ENCODE peak calls at places on chromosome 2, in eight cellular contexts. One of them, this sample, is unnamed.

GRCh38 chr2:67566292-67566691 is 169.2 kb downstream of the ETAA1 start:
- DNase-seq in A549: no peak
- DNase-seq in stomach: peak
- DNase-seq in astrocyte of the spinal cord: no peak
- DNase-seq in B cell: no peak
- DNase-seq in BJ: no peak
- DNase-seq in left ventricle myocardium inferior: no peak
- DNase-seq in cardiac muscle cell: no peak
- DNase-seq in this sample: no peak

GRCh38 chr2:80392446-80392845 is 87.9 kb upstream of the LRRTM1 start:
- DNase-seq in A549: no peak
- DNase-seq in stomach: no peak
- DNase-seq in astrocyte of the spinal cord: no peak
- DNase-seq in B cell: no peak
- DNase-seq in BJ: no peak
- DNase-seq in left ventricle myocardium inferior: no peak
- DNase-seq in cardiac muscle cell: peak
- DNase-seq in this sample: no peak

GRCh38 chr2:121897335-121897970 is 142.0 kb downstream of the TSN start:
- DNase-seq in A549: peak
- DNase-seq in stomach: no peak
- DNase-seq in astrocyte of the spinal cord: no peak
- DNase-seq in B cell: no peak
- DNase-seq in BJ: no peak
- DNase-seq in left ventricle myocardium inferior: no peak
- DNase-seq in cardiac muscle cell: peak
- DNase-seq in this sample: peak

GRCh38 chr2:67652679-67653078 is 255.5 kb downstream of the ETAA1 start:
- DNase-seq in A549: no peak
- DNase-seq in stomach: no peak
- DNase-seq in astrocyte of the spinal cord: no peak
- DNase-seq in B cell: no peak
- DNase-seq in BJ: no peak
- DNase-seq in left ventricle myocardium inferior: no peak
- DNase-seq in cardiac muscle cell: no peak
- DNase-seq in this sample: peak

GRCh38 chr2:74216642-74217041 is 18.2 kb downstream of the MTHFD2 start:
- DNase-seq in A549: no peak
- DNase-seq in stomach: no peak
- DNase-seq in astrocyte of the spinal cord: no peak
- DNase-seq in B cell: no peak
- DNase-seq in BJ: no peak
- DNase-seq in left ventricle myocardium inferior: no peak
- DNase-seq in cardiac muscle cell: no peak
- DNase-seq in this sample: no peak

GRCh38 chr2:40415391-40415790 is 36.5 kb downstream of the SLC8A1 start:
- DNase-seq in A549: no peak
- DNase-seq in stomach: no peak
- DNase-seq in astrocyte of the spinal cord: no peak
- DNase-seq in B cell: no peak
- DNase-seq in BJ: no peak
- DNase-seq in left ventricle myocardium inferior: no peak
- DNase-seq in cardiac muscle cell: no peak
- DNase-seq in this sample: no peak

GRCh38 chr2:28486526-28486925 is 9.3 kb upstream of the PLB1 start:
- DNase-seq in A549: no peak
- DNase-seq in stomach: no peak
- DNase-seq in astrocyte of the spinal cord: no peak
- DNase-seq in B cell: no peak
- DNase-seq in BJ: no peak
- DNase-seq in left ventricle myocardium inferior: no peak
- DNase-seq in cardiac muscle cell: no peak
- DNase-seq in this sample: no peak

GRCh38 chr2:205908491-205909193 is 177.3 kb downstream of the INO80D start:
- DNase-seq in A549: no peak
- DNase-seq in stomach: no peak
- DNase-seq in astrocyte of the spinal cord: no peak
- DNase-seq in B cell: no peak
- DNase-seq in BJ: no peak
- DNase-seq in left ventricle myocardium inferior: no peak
- DNase-seq in cardiac muscle cell: no peak
- DNase-seq in this sample: no peak

GRCh38 chr2:12404497-12404896 is 312.2 kb upstream of the TRIB2 start:
- DNase-seq in A549: no peak
- DNase-seq in stomach: no peak
- DNase-seq in astrocyte of the spinal cord: no peak
- DNase-seq in B cell: no peak
- DNase-seq in BJ: no peak
- DNase-seq in left ventricle myocardium inferior: no peak
- DNase-seq in cardiac muscle cell: no peak
- DNase-seq in this sample: no peak

GRCh38 chr2:235665656-235666239 is 171.9 kb downstream of the AGAP1 start:
- DNase-seq in A549: no peak
- DNase-seq in stomach: no peak
- DNase-seq in astrocyte of the spinal cord: no peak
- DNase-seq in B cell: no peak
- DNase-seq in BJ: no peak
- DNase-seq in left ventricle myocardium inferior: no peak
- DNase-seq in cardiac muscle cell: peak
- DNase-seq in this sample: no peak

GRCh38 chr2:157229572-157229971 is 27.9 kb upstream of the GALNT5 start:
- DNase-seq in A549: no peak
- DNase-seq in stomach: no peak
- DNase-seq in astrocyte of the spinal cord: peak
- DNase-seq in B cell: no peak
- DNase-seq in BJ: peak
- DNase-seq in left ventricle myocardium inferior: no peak
- DNase-seq in cardiac muscle cell: peak
- DNase-seq in this sample: no peak

GRCh38 chr2:230868947-230869690 is 4.4 kb downstream of the ITM2C start:
- DNase-seq in A549: no peak
- DNase-seq in stomach: peak
- DNase-seq in astrocyte of the spinal cord: peak
- DNase-seq in B cell: no peak
- DNase-seq in BJ: no peak
- DNase-seq in left ventricle myocardium inferior: no peak
- DNase-seq in cardiac muscle cell: peak
- DNase-seq in this sample: peak

GRCh38 chr2:46208766-46209165 is 88.4 kb upstream of the EPAS1 start:
- DNase-seq in A549: no peak
- DNase-seq in stomach: no peak
- DNase-seq in astrocyte of the spinal cord: no peak
- DNase-seq in B cell: no peak
- DNase-seq in BJ: no peak
- DNase-seq in left ventricle myocardium inferior: no peak
- DNase-seq in cardiac muscle cell: no peak
- DNase-seq in this sample: no peak

GRCh38 chr2:236256601-236257000 is 7.6 kb downstream of the ASB18 start:
- DNase-seq in A549: no peak
- DNase-seq in stomach: no peak
- DNase-seq in astrocyte of the spinal cord: no peak
- DNase-seq in B cell: no peak
- DNase-seq in BJ: no peak
- DNase-seq in left ventricle myocardium inferior: no peak
- DNase-seq in cardiac muscle cell: no peak
- DNase-seq in this sample: no peak

GRCh38 chr2:215137741-215138340 is 585 bp downstream of the ABCA12 start:
- DNase-seq in A549: no peak
- DNase-seq in stomach: no peak
- DNase-seq in astrocyte of the spinal cord: peak
- DNase-seq in B cell: no peak
- DNase-seq in BJ: no peak
- DNase-seq in left ventricle myocardium inferior: no peak
- DNase-seq in cardiac muscle cell: peak
- DNase-seq in this sample: no peak

GRCh38 chr2:79219383-79219988 is 59.9 kb upstream of the REG3A start:
- DNase-seq in A549: peak
- DNase-seq in stomach: peak
- DNase-seq in astrocyte of the spinal cord: peak
- DNase-seq in B cell: peak
- DNase-seq in BJ: no peak
- DNase-seq in left ventricle myocardium inferior: no peak
- DNase-seq in cardiac muscle cell: peak
- DNase-seq in this sample: peak

GRCh38 chr2:71671203-71671602 is 217.8 kb downstream of the DYSF start:
- DNase-seq in A549: no peak
- DNase-seq in stomach: no peak
- DNase-seq in astrocyte of the spinal cord: no peak
- DNase-seq in B cell: no peak
- DNase-seq in BJ: no peak
- DNase-seq in left ventricle myocardium inferior: no peak
- DNase-seq in cardiac muscle cell: no peak
- DNase-seq in this sample: peak

GRCh38 chr2:71673402-71673795 is 220.0 kb downstream of the DYSF start:
- DNase-seq in A549: no peak
- DNase-seq in stomach: no peak
- DNase-seq in astrocyte of the spinal cord: no peak
- DNase-seq in B cell: no peak
- DNase-seq in BJ: no peak
- DNase-seq in left ventricle myocardium inferior: no peak
- DNase-seq in cardiac muscle cell: no peak
- DNase-seq in this sample: no peak

GRCh38 chr2:71672640-71673401 is 219.5 kb downstream of the DYSF start:
- DNase-seq in A549: no peak
- DNase-seq in stomach: no peak
- DNase-seq in astrocyte of the spinal cord: no peak
- DNase-seq in B cell: no peak
- DNase-seq in BJ: no peak
- DNase-seq in left ventricle myocardium inferior: no peak
- DNase-seq in cardiac muscle cell: no peak
- DNase-seq in this sample: peak

GRCh38 chr2:71670430-71670795 is 217.1 kb downstream of the DYSF start:
- DNase-seq in A549: no peak
- DNase-seq in stomach: no peak
- DNase-seq in astrocyte of the spinal cord: no peak
- DNase-seq in B cell: no peak
- DNase-seq in BJ: no peak
- DNase-seq in left ventricle myocardium inferior: no peak
- DNase-seq in cardiac muscle cell: no peak
- DNase-seq in this sample: peak

DNA sequence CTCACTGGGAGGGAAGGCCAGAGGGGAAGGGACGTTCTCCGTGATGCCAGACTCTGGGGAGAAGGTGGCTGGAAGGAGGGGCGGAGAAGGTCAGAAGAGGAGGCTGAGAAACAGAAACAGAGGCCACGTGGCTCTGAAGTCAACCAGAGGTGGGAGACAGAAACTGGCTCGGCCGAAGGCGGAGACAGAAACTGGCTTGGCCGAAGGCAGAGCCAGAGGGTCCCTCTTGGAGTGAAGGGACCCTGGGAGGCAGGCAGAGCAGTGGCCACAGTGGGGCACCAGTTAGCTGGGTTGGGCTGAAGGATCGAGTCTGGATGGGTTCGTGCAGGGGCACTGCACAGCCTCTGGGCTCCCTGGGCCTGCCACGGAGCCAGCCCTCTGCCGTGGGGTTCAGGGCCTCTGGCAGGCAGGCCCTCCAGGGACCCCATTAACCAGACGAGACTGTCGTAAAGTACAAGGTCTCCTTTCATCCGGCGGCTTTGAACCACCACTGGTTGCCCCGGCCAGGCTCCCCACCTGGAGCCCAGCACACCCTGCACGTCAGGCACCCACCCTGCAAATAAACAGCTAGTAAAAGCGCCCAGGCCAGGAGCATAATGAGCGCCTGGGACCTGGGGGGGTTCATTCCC is 218.8 kb downstream of the DYSF start:
- DNase-seq in A549: no peak
- DNase-seq in stomach: no peak
- DNase-seq in astrocyte of the spinal cord: no peak
- DNase-seq in B cell: no peak
- DNase-seq in BJ: no peak
- DNase-seq in left ventricle myocardium inferior: no peak
- DNase-seq in cardiac muscle cell: no peak
- DNase-seq in this sample: peak
- TF ChIP-seq CTCF in A549: no peak
- TF ChIP-seq CTCF in stomach: no peak
- TF ChIP-seq CTCF in astrocyte of the spinal cord: peak
- TF ChIP-seq CTCF in B cell: no peak
- TF ChIP-seq CTCF in BJ: no peak
- TF ChIP-seq CTCF in left ventricle myocardium inferior: peak
- TF ChIP-seq CTCF in cardiac muscle cell: peak
- TF ChIP-seq CTCF in this sample: no peak

DNA sequence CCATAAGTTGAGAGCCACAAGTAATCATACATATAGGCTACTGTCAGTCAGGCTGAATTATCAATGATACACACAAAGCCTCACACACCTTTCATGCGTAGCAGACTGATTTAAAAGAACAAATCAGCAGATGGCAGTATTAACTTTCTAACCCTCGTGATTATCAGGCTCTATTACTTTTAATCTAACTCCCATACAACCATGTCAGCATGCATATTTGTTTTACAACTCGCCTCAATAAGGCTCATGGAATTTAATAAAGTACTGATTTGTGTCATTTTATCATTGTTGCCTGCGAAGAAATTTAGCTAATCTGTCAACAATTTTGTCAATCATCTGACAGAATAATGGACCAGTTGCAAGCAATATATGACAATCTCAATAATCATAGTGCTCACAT is 82.8 kb downstream of the SLC25A12 start:
- DNase-seq in A549: peak
- DNase-seq in stomach: no peak
- DNase-seq in astrocyte of the spinal cord: peak
- DNase-seq in B cell: peak
- DNase-seq in BJ: no peak
- DNase-seq in left ventricle myocardium inferior: no peak
- DNase-seq in cardiac muscle cell: peak
- DNase-seq in this sample: peak
- TF ChIP-seq CTCF in A549: peak
- TF ChIP-seq CTCF in stomach: no peak
- TF ChIP-seq CTCF in astrocyte of the spinal cord: peak
- TF ChIP-seq CTCF in B cell: no peak
- TF ChIP-seq CTCF in BJ: peak
- TF ChIP-seq CTCF in left ventricle myocardium inferior: peak
- TF ChIP-seq CTCF in cardiac muscle cell: peak
- TF ChIP-seq CTCF in this sample: no peak

GRCh38 chr2:59935005-59935404 is 618.4 kb downstream of the BCL11A start:
- DNase-seq in A549: no peak
- DNase-seq in stomach: no peak
- DNase-seq in astrocyte of the spinal cord: no peak
- DNase-seq in B cell: no peak
- DNase-seq in BJ: no peak
- DNase-seq in left ventricle myocardium inferior: no peak
- DNase-seq in cardiac muscle cell: no peak
- DNase-seq in this sample: no peak
- TF ChIP-seq CTCF in A549: no peak
- TF ChIP-seq CTCF in stomach: no peak
- TF ChIP-seq CTCF in astrocyte of the spinal cord: no peak
- TF ChIP-seq CTCF in B cell: no peak
- TF ChIP-seq CTCF in BJ: no peak
- TF ChIP-seq CTCF in left ventricle myocardium inferior: no peak
- TF ChIP-seq CTCF in cardiac muscle cell: no peak
- TF ChIP-seq CTCF in this sample: no peak

DNA sequence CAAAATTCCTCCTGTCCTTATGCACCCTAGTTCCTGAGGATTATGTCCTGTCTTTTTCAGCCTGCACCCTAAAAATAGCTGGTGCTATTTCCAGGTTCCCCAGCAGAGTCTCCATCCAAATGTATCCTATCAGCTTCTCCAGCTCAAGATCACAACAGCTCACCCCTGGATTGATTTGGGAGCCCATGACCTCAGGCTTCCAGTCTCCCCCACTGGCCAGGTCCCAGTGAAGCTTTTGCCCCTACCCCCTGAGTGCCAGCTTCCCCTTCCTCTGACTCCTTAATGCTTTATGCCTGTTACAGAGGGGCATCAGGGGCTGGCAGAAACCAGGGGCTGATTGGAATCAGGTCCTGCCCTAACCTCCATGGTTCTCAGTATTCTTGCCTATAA is 76.9 kb upstream of the DAPL1 start:
- DNase-seq in A549: no peak
- DNase-seq in stomach: no peak
- DNase-seq in astrocyte of the spinal cord: no peak
- DNase-seq in B cell: no peak
- DNase-seq in BJ: no peak
- DNase-seq in left ventricle myocardium inferior: no peak
- DNase-seq in cardiac muscle cell: no peak
- DNase-seq in this sample: no peak
- TF ChIP-seq CTCF in A549: no peak
- TF ChIP-seq CTCF in stomach: no peak
- TF ChIP-seq CTCF in astrocyte of the spinal cord: no peak
- TF ChIP-seq CTCF in B cell: no peak
- TF ChIP-seq CTCF in BJ: no peak
- TF ChIP-seq CTCF in left ventricle myocardium inferior: no peak
- TF ChIP-seq CTCF in cardiac muscle cell: no peak
- TF ChIP-seq CTCF in this sample: no peak

This sample was measured in GM13976.